ENCODE peak calls at places on chromosomes 7 and 10, in seven cellular contexts. U is sigmoid colon; I is Panc1; M is stimulated activated CD8-positive, alpha-beta memory T cell treated with anti-CD3 and anti-CD28 coated beads, Interleukin-4, amount 100 ng/mL, for 4 hours; R is HFFc6; A is stimulated activated CD4-positive, alpha-beta T cell treated with anti-CD3 and anti-CD28 coated beads, Interleukin-15, amount 100 ng/mL, for 1 hour; C is memory B cell. K is an unnamed sample.
A peak's percentile ranks its signal among the peaks of the same experiment; 100 is the strongest.

GRCh38 chr10:74213571-74214162 is 62.6 kb downstream of the ADK start:
- DNase-seq in R (peak; percentile 26), A (peak; percentile 15), M (no peak), I (no peak), C (no peak), U (no peak), K (no peak)

GRCh38 chr7:1716263-1717094 is 46.4 kb downstream of the ELFN1 start:
- DNase-seq in C (no peak), I (no peak), M (no peak), R (no peak), A (no peak), U (no peak), K (no peak)

GRCh38 chr10:43980715-43981114 is 332.0 kb upstream of the ZNF32 start:
- DNase-seq in M (no peak), R (no peak), U (no peak), A (no peak), I (no peak), C (no peak), K (no peak)

GRCh38 chr7:5448378-5449042 is 24.9 kb upstream of the TNRC18 start:
- DNase-seq in A (no peak), I (no peak), M (no peak), U (no peak), R (no peak), C (no peak), K (no peak)

GRCh38 chr7:55280031-55280454 is 85.1 kb upstream of the LANCL2 start:
- DNase-seq in U (no peak), M (no peak), C (peak; percentile 53), I (peak; percentile 45), A (no peak), R (peak; percentile 65), K (no peak)

GRCh38 chr7:46201966-46202365 is 280.9 kb upstream of the IGFBP3 start:
- DNase-seq in C (no peak), R (no peak), U (no peak), I (no peak), M (no peak), A (no peak), K (no peak)

GRCh38 chr7:132242192-132242812 is 334.0 kb downstream of the PLXNA4 start:
- DNase-seq in I (no peak), M (no peak), C (no peak), A (no peak), U (no peak), R (no peak), K (no peak)

GRCh38 chr10:34474060-34474376 is 341.1 kb downstream of the PARD3 start:
- DNase-seq in C (no peak), R (no peak), A (no peak), M (no peak), I (no peak), U (no peak), K (no peak)

GRCh38 chr10:127906548-127907377 is at the start of gene PTPRE:
- DNase-seq in R (no peak), M (peak; percentile 41), U (peak; percentile 79), I (no peak), C (peak; percentile 69), A (peak; percentile 78), K (peak; percentile 7)

GRCh38 chr10:16612148-16612742 is 90.6 kb upstream of the C1QL3 start:
- DNase-seq in M (no peak), C (no peak), A (no peak), R (peak; percentile 18), U (no peak), I (no peak), K (no peak)

GRCh38 chr10:112898540-112899395 is 51.3 kb upstream of the TCF7L2 start:
- DNase-seq in I (no peak), R (peak; percentile 16), U (no peak), C (no peak), A (no peak), M (no peak), K (no peak)

GRCh38 chr10:99619090-99619800 is 994 bp downstream of the SLC25A28 start:
- DNase-seq in U (no peak), C (peak; percentile 18), I (no peak), A (no peak), M (no peak), R (no peak), K (no peak)

GRCh38 chr10:132328738-132329137 is 3.3 kb upstream of the LRRC27 start:
- DNase-seq in I (no peak), U (peak; percentile 58), M (no peak), C (no peak), A (no peak), R (no peak), K (no peak)

GRCh38 chr10:97633921-97634320 is 621 bp upstream of the MORN4 start:
- DNase-seq in I (no peak), R (no peak), M (no peak), U (no peak), A (no peak), C (no peak), K (no peak)

GRCh38 chr10:3698312-3698711 is 86.7 kb downstream of the KLF6 start:
- DNase-seq in A (no peak), U (no peak), R (no peak), C (no peak), I (no peak), M (no peak), K (no peak)

GRCh38 chr7:33457041-33457440 is 327.7 kb downstream of the BBS9 start:
- DNase-seq in R (no peak), A (no peak), I (no peak), C (no peak), M (no peak), U (no peak), K (no peak)

GRCh38 chr10:22320591-22321155 is at the start of gene BMI1:
- DNase-seq in M (no peak), I (no peak), R (peak; percentile 49), A (peak; percentile 62), U (peak; percentile 94), C (peak; percentile 48), K (peak; percentile 9)

GRCh38 chr10:126565456-126565855 is 105.0 kb downstream of the C10orf90 start:
- DNase-seq in M (no peak), U (no peak), A (no peak), C (no peak), R (no peak), I (no peak), K (no peak)

GRCh38 chr10:62894156-62894555 is 78.0 kb upstream of the EGR2 start:
- DNase-seq in C (no peak), U (no peak), A (no peak), M (no peak), I (no peak), R (no peak), K (no peak)

GRCh38 chr10:69953851-69954250 is 98.8 kb upstream of the MACROH2A2 start:
- DNase-seq in R (no peak), A (no peak), M (no peak), C (no peak), U (peak; percentile 58), I (no peak), K (no peak)

GRCh38 chr7:100093054-100093453 is 4.3 kb downstream of the COPS6 start:
- DNase-seq in A (no peak), M (no peak), C (no peak), R (no peak), I (no peak), U (no peak), K (no peak)

GRCh38 chr7:134433430-134433829 is 25.5 kb downstream of the AKR1B1 start:
- DNase-seq in C (no peak), A (no peak), M (no peak), R (no peak), I (no peak), U (no peak), K (no peak)